ENCODE peak calls at places on chromosomes 3 and 15, in ten cellular contexts. One of them, this sample, is unnamed.

GRCh38 chr3:128343287-128344045 is 123.2 kb downstream of the DNAJB8 start:
- DNase-seq in EL: peak; percentile 77
- DNase-seq in IMR-90: peak; percentile 66
- DNase-seq in psoas muscle: peak; percentile 25
- DNase-seq in dermis microvascular lymphatic vessel endothelial cell: peak; percentile 88
- DNase-seq in tibial artery: no peak
- DNase-seq in epithelial cell of esophagus: peak; percentile 73
- DNase-seq in hippocampal formation: no peak
- DNase-seq in stimulated activated CD8-positive, alpha-beta memory T cell treated with anti-CD3 and anti-CD28 coated beads, Interleukin-15, amount 100 ng/mL, for 1 hour: no peak
- DNase-seq in NCI-H1436: peak; percentile 37
- DNase-seq in this sample: no peak

GRCh38 chr3:130093741-130094391 is 12.2 kb downstream of the ALG1L2 start:
- DNase-seq in EL: no peak
- DNase-seq in IMR-90: no peak
- DNase-seq in psoas muscle: no peak
- DNase-seq in dermis microvascular lymphatic vessel endothelial cell: no peak
- DNase-seq in tibial artery: no peak
- DNase-seq in epithelial cell of esophagus: no peak
- DNase-seq in hippocampal formation: no peak
- DNase-seq in stimulated activated CD8-positive, alpha-beta memory T cell treated with anti-CD3 and anti-CD28 coated beads, Interleukin-15, amount 100 ng/mL, for 1 hour: no peak
- DNase-seq in NCI-H1436: peak; percentile 20
- DNase-seq in this sample: no peak

GRCh38 chr3:194876403-194877165 is 190.9 kb downstream of the FAM43A start:
- DNase-seq in EL: no peak
- DNase-seq in IMR-90: no peak
- DNase-seq in psoas muscle: no peak
- DNase-seq in dermis microvascular lymphatic vessel endothelial cell: no peak
- DNase-seq in tibial artery: no peak
- DNase-seq in epithelial cell of esophagus: no peak
- DNase-seq in hippocampal formation: no peak
- DNase-seq in stimulated activated CD8-positive, alpha-beta memory T cell treated with anti-CD3 and anti-CD28 coated beads, Interleukin-15, amount 100 ng/mL, for 1 hour: no peak
- DNase-seq in NCI-H1436: no peak
- DNase-seq in this sample: no peak

GRCh38 chr3:49266410-49267170 is 10.4 kb downstream of the C3orf62 start:
- DNase-seq in EL: no peak
- DNase-seq in IMR-90: no peak
- DNase-seq in psoas muscle: no peak
- DNase-seq in dermis microvascular lymphatic vessel endothelial cell: no peak
- DNase-seq in tibial artery: no peak
- DNase-seq in epithelial cell of esophagus: no peak
- DNase-seq in hippocampal formation: peak; percentile 26
- DNase-seq in stimulated activated CD8-positive, alpha-beta memory T cell treated with anti-CD3 and anti-CD28 coated beads, Interleukin-15, amount 100 ng/mL, for 1 hour: no peak
- DNase-seq in NCI-H1436: no peak
- DNase-seq in this sample: no peak

GRCh38 chr15:57559875-57560274 is 31.8 kb upstream of the MYZAP start:
- DNase-seq in EL: peak; percentile 54
- DNase-seq in IMR-90: no peak
- DNase-seq in psoas muscle: peak; percentile 80
- DNase-seq in dermis microvascular lymphatic vessel endothelial cell: peak; percentile 63
- DNase-seq in tibial artery: peak; percentile 77
- DNase-seq in epithelial cell of esophagus: peak; percentile 63
- DNase-seq in hippocampal formation: no peak
- DNase-seq in stimulated activated CD8-positive, alpha-beta memory T cell treated with anti-CD3 and anti-CD28 coated beads, Interleukin-15, amount 100 ng/mL, for 1 hour: peak; percentile 54
- DNase-seq in NCI-H1436: peak; percentile 11
- DNase-seq in this sample: peak; percentile 51

GRCh38 chr15:58331903-58332675 is 99.7 kb upstream of the LIPC start:
- DNase-seq in EL: peak; percentile 99
- DNase-seq in IMR-90: peak; percentile 100
- DNase-seq in psoas muscle: peak; percentile 98
- DNase-seq in dermis microvascular lymphatic vessel endothelial cell: peak; percentile 91
- DNase-seq in tibial artery: peak; percentile 98
- DNase-seq in epithelial cell of esophagus: peak; percentile 99
- DNase-seq in hippocampal formation: peak; percentile 87
- DNase-seq in stimulated activated CD8-positive, alpha-beta memory T cell treated with anti-CD3 and anti-CD28 coated beads, Interleukin-15, amount 100 ng/mL, for 1 hour: peak; percentile 72
- DNase-seq in NCI-H1436: peak; percentile 82
- DNase-seq in this sample: peak; percentile 46

GRCh38 chr3:45664558-45664957 is 24.6 kb upstream of the SACM1L start:
- DNase-seq in EL: no peak
- DNase-seq in IMR-90: no peak
- DNase-seq in psoas muscle: no peak
- DNase-seq in dermis microvascular lymphatic vessel endothelial cell: peak; percentile 28
- DNase-seq in tibial artery: no peak
- DNase-seq in epithelial cell of esophagus: no peak
- DNase-seq in hippocampal formation: peak; percentile 16
- DNase-seq in stimulated activated CD8-positive, alpha-beta memory T cell treated with anti-CD3 and anti-CD28 coated beads, Interleukin-15, amount 100 ng/mL, for 1 hour: peak; percentile 51
- DNase-seq in NCI-H1436: no peak
- DNase-seq in this sample: peak; percentile 82

GRCh38 chr3:166123576-166123975 is 286.4 kb upstream of the BCHE start:
- DNase-seq in EL: no peak
- DNase-seq in IMR-90: peak; percentile 12
- DNase-seq in psoas muscle: no peak
- DNase-seq in dermis microvascular lymphatic vessel endothelial cell: no peak
- DNase-seq in tibial artery: no peak
- DNase-seq in epithelial cell of esophagus: peak; percentile 56
- DNase-seq in hippocampal formation: no peak
- DNase-seq in stimulated activated CD8-positive, alpha-beta memory T cell treated with anti-CD3 and anti-CD28 coated beads, Interleukin-15, amount 100 ng/mL, for 1 hour: no peak
- DNase-seq in NCI-H1436: no peak
- DNase-seq in this sample: no peak

GRCh38 chr15:70892912-70893560 is 410 bp downstream of the LRRC49 start:
- DNase-seq in EL: peak; percentile 68
- DNase-seq in IMR-90: peak; percentile 79
- DNase-seq in psoas muscle: no peak
- DNase-seq in dermis microvascular lymphatic vessel endothelial cell: peak; percentile 69
- DNase-seq in tibial artery: no peak
- DNase-seq in epithelial cell of esophagus: peak; percentile 71
- DNase-seq in hippocampal formation: peak; percentile 74
- DNase-seq in stimulated activated CD8-positive, alpha-beta memory T cell treated with anti-CD3 and anti-CD28 coated beads, Interleukin-15, amount 100 ng/mL, for 1 hour: no peak
- DNase-seq in NCI-H1436: no peak
- DNase-seq in this sample: no peak

GRCh38 chr3:24343084-24343783 is 151.4 kb downstream of the THRB start:
- DNase-seq in EL: peak; percentile 70
- DNase-seq in IMR-90: peak; percentile 13
- DNase-seq in psoas muscle: no peak
- DNase-seq in dermis microvascular lymphatic vessel endothelial cell: no peak
- DNase-seq in tibial artery: no peak
- DNase-seq in epithelial cell of esophagus: peak; percentile 46
- DNase-seq in hippocampal formation: no peak
- DNase-seq in stimulated activated CD8-positive, alpha-beta memory T cell treated with anti-CD3 and anti-CD28 coated beads, Interleukin-15, amount 100 ng/mL, for 1 hour: no peak
- DNase-seq in NCI-H1436: no peak
- DNase-seq in this sample: no peak

GRCh38 chr15:64009798-64010241 is 36.5 kb downstream of the DAPK2 start:
- DNase-seq in EL: peak; percentile 45
- DNase-seq in IMR-90: peak; percentile 16
- DNase-seq in psoas muscle: no peak
- DNase-seq in dermis microvascular lymphatic vessel endothelial cell: no peak
- DNase-seq in tibial artery: no peak
- DNase-seq in epithelial cell of esophagus: peak; percentile 87
- DNase-seq in hippocampal formation: no peak
- DNase-seq in stimulated activated CD8-positive, alpha-beta memory T cell treated with anti-CD3 and anti-CD28 coated beads, Interleukin-15, amount 100 ng/mL, for 1 hour: no peak
- DNase-seq in NCI-H1436: no peak
- DNase-seq in this sample: peak; percentile 67

GRCh38 chr3:156148946-156149348 is 28.6 kb downstream of the KCNAB1 start:
- DNase-seq in EL: peak; percentile 1
- DNase-seq in IMR-90: peak; percentile 19
- DNase-seq in psoas muscle: no peak
- DNase-seq in dermis microvascular lymphatic vessel endothelial cell: peak; percentile 74
- DNase-seq in tibial artery: no peak
- DNase-seq in epithelial cell of esophagus: no peak
- DNase-seq in hippocampal formation: peak; percentile 18
- DNase-seq in stimulated activated CD8-positive, alpha-beta memory T cell treated with anti-CD3 and anti-CD28 coated beads, Interleukin-15, amount 100 ng/mL, for 1 hour: no peak
- DNase-seq in NCI-H1436: no peak
- DNase-seq in this sample: no peak

GRCh38 chr3:127680790-127681189 is 8.0 kb downstream of the ABTB1 start:
- DNase-seq in EL: no peak
- DNase-seq in IMR-90: no peak
- DNase-seq in psoas muscle: peak; percentile 46
- DNase-seq in dermis microvascular lymphatic vessel endothelial cell: no peak
- DNase-seq in tibial artery: peak; percentile 58
- DNase-seq in epithelial cell of esophagus: no peak
- DNase-seq in hippocampal formation: no peak
- DNase-seq in stimulated activated CD8-positive, alpha-beta memory T cell treated with anti-CD3 and anti-CD28 coated beads, Interleukin-15, amount 100 ng/mL, for 1 hour: no peak
- DNase-seq in NCI-H1436: no peak
- DNase-seq in this sample: no peak

GRCh38 chr15:28931828-28932227 is 46.1 kb downstream of the APBA2 start:
- DNase-seq in EL: no peak
- DNase-seq in IMR-90: no peak
- DNase-seq in psoas muscle: no peak
- DNase-seq in dermis microvascular lymphatic vessel endothelial cell: no peak
- DNase-seq in tibial artery: no peak
- DNase-seq in epithelial cell of esophagus: no peak
- DNase-seq in hippocampal formation: no peak
- DNase-seq in stimulated activated CD8-positive, alpha-beta memory T cell treated with anti-CD3 and anti-CD28 coated beads, Interleukin-15, amount 100 ng/mL, for 1 hour: no peak
- DNase-seq in NCI-H1436: no peak
- DNase-seq in this sample: no peak

GRCh38 chr3:195823286-195823685 is 11.6 kb upstream of the MUC4 start:
- DNase-seq in EL: no peak
- DNase-seq in IMR-90: no peak
- DNase-seq in psoas muscle: no peak
- DNase-seq in dermis microvascular lymphatic vessel endothelial cell: no peak
- DNase-seq in tibial artery: no peak
- DNase-seq in epithelial cell of esophagus: no peak
- DNase-seq in hippocampal formation: no peak
- DNase-seq in stimulated activated CD8-positive, alpha-beta memory T cell treated with anti-CD3 and anti-CD28 coated beads, Interleukin-15, amount 100 ng/mL, for 1 hour: no peak
- DNase-seq in NCI-H1436: no peak
- DNase-seq in this sample: no peak

GRCh38 chr3:56424885-56425284 is 43.4 kb downstream of the ERC2 start:
- DNase-seq in EL: no peak
- DNase-seq in IMR-90: no peak
- DNase-seq in psoas muscle: no peak
- DNase-seq in dermis microvascular lymphatic vessel endothelial cell: no peak
- DNase-seq in tibial artery: no peak
- DNase-seq in epithelial cell of esophagus: no peak
- DNase-seq in hippocampal formation: no peak
- DNase-seq in stimulated activated CD8-positive, alpha-beta memory T cell treated with anti-CD3 and anti-CD28 coated beads, Interleukin-15, amount 100 ng/mL, for 1 hour: no peak
- DNase-seq in NCI-H1436: no peak
- DNase-seq in this sample: no peak

GRCh38 chr15:74667973-74668372 is 27.9 kb downstream of the EDC3 start:
- DNase-seq in EL: no peak
- DNase-seq in IMR-90: no peak
- DNase-seq in psoas muscle: no peak
- DNase-seq in dermis microvascular lymphatic vessel endothelial cell: no peak
- DNase-seq in tibial artery: no peak
- DNase-seq in epithelial cell of esophagus: no peak
- DNase-seq in hippocampal formation: no peak
- DNase-seq in stimulated activated CD8-positive, alpha-beta memory T cell treated with anti-CD3 and anti-CD28 coated beads, Interleukin-15, amount 100 ng/mL, for 1 hour: no peak
- DNase-seq in NCI-H1436: no peak
- DNase-seq in this sample: no peak

GRCh38 chr3:58333206-58334012 is 717 bp downstream of the PXK start:
- DNase-seq in EL: peak; percentile 28
- DNase-seq in IMR-90: no peak
- DNase-seq in psoas muscle: peak; percentile 58
- DNase-seq in dermis microvascular lymphatic vessel endothelial cell: peak; percentile 37
- DNase-seq in tibial artery: peak; percentile 68
- DNase-seq in epithelial cell of esophagus: peak; percentile 26
- DNase-seq in hippocampal formation: peak; percentile 30
- DNase-seq in stimulated activated CD8-positive, alpha-beta memory T cell treated with anti-CD3 and anti-CD28 coated beads, Interleukin-15, amount 100 ng/mL, for 1 hour: no peak
- DNase-seq in NCI-H1436: no peak
- DNase-seq in this sample: no peak

GRCh38 chr3:119891944-119892721 is 110.2 kb downstream of the NR1I2 start:
- DNase-seq in EL: peak; percentile 67
- DNase-seq in IMR-90: peak; percentile 71
- DNase-seq in psoas muscle: no peak
- DNase-seq in dermis microvascular lymphatic vessel endothelial cell: peak; percentile 77
- DNase-seq in tibial artery: no peak
- DNase-seq in epithelial cell of esophagus: peak; percentile 70
- DNase-seq in hippocampal formation: peak; percentile 70
- DNase-seq in stimulated activated CD8-positive, alpha-beta memory T cell treated with anti-CD3 and anti-CD28 coated beads, Interleukin-15, amount 100 ng/mL, for 1 hour: no peak
- DNase-seq in NCI-H1436: peak; percentile 63
- DNase-seq in this sample: no peak

GRCh38 chr15:73908822-73909122 is 17.5 kb upstream of the LOXL1 start:
- DNase-seq in EL: no peak
- DNase-seq in IMR-90: no peak
- DNase-seq in psoas muscle: no peak
- DNase-seq in dermis microvascular lymphatic vessel endothelial cell: no peak
- DNase-seq in tibial artery: no peak
- DNase-seq in epithelial cell of esophagus: no peak
- DNase-seq in hippocampal formation: no peak
- DNase-seq in stimulated activated CD8-positive, alpha-beta memory T cell treated with anti-CD3 and anti-CD28 coated beads, Interleukin-15, amount 100 ng/mL, for 1 hour: no peak
- DNase-seq in NCI-H1436: no peak
- DNase-seq in this sample: no peak

GRCh38 chr3:13258986-13259514 is 161.1 kb downstream of the NUP210 start:
- DNase-seq in EL: no peak
- DNase-seq in IMR-90: no peak
- DNase-seq in psoas muscle: no peak
- DNase-seq in dermis microvascular lymphatic vessel endothelial cell: no peak
- DNase-seq in tibial artery: no peak
- DNase-seq in epithelial cell of esophagus: no peak
- DNase-seq in hippocampal formation: no peak
- DNase-seq in stimulated activated CD8-positive, alpha-beta memory T cell treated with anti-CD3 and anti-CD28 coated beads, Interleukin-15, amount 100 ng/mL, for 1 hour: no peak
- DNase-seq in NCI-H1436: no peak
- DNase-seq in this sample: no peak

GRCh38 chr15:81023483-81024264 is 23.0 kb downstream of the TLNRD1 start:
- DNase-seq in EL: peak; percentile 75
- DNase-seq in IMR-90: peak; percentile 66
- DNase-seq in psoas muscle: peak; percentile 90
- DNase-seq in dermis microvascular lymphatic vessel endothelial cell: peak; percentile 86
- DNase-seq in tibial artery: peak; percentile 89
- DNase-seq in epithelial cell of esophagus: peak; percentile 24
- DNase-seq in hippocampal formation: peak; percentile 52
- DNase-seq in stimulated activated CD8-positive, alpha-beta memory T cell treated with anti-CD3 and anti-CD28 coated beads, Interleukin-15, amount 100 ng/mL, for 1 hour: no peak
- DNase-seq in NCI-H1436: no peak
- DNase-seq in this sample: no peak

GRCh38 chr3:130933801-130934345 is 40.0 kb downstream of the ATP2C1 start:
- DNase-seq in EL: no peak
- DNase-seq in IMR-90: peak; percentile 37
- DNase-seq in psoas muscle: no peak
- DNase-seq in dermis microvascular lymphatic vessel endothelial cell: no peak
- DNase-seq in tibial artery: no peak
- DNase-seq in epithelial cell of esophagus: no peak
- DNase-seq in hippocampal formation: no peak
- DNase-seq in stimulated activated CD8-positive, alpha-beta memory T cell treated with anti-CD3 and anti-CD28 coated beads, Interleukin-15, amount 100 ng/mL, for 1 hour: no peak
- DNase-seq in NCI-H1436: no peak
- DNase-seq in this sample: no peak

GRCh38 chr3:31184257-31185003 is 290.0 kb upstream of the GADL1 start:
- DNase-seq in EL: no peak
- DNase-seq in IMR-90: no peak
- DNase-seq in psoas muscle: no peak
- DNase-seq in dermis microvascular lymphatic vessel endothelial cell: no peak
- DNase-seq in tibial artery: no peak
- DNase-seq in epithelial cell of esophagus: no peak
- DNase-seq in hippocampal formation: no peak
- DNase-seq in stimulated activated CD8-positive, alpha-beta memory T cell treated with anti-CD3 and anti-CD28 coated beads, Interleukin-15, amount 100 ng/mL, for 1 hour: no peak
- DNase-seq in NCI-H1436: no peak
- DNase-seq in this sample: no peak

GRCh38 chr3:81592101-81592500 is 169.3 kb downstream of the GBE1 start:
- DNase-seq in EL: peak; percentile 13
- DNase-seq in IMR-90: peak; percentile 70
- DNase-seq in psoas muscle: no peak
- DNase-seq in dermis microvascular lymphatic vessel endothelial cell: peak; percentile 23
- DNase-seq in tibial artery: no peak
- DNase-seq in epithelial cell of esophagus: peak; percentile 69
- DNase-seq in hippocampal formation: no peak
- DNase-seq in stimulated activated CD8-positive, alpha-beta memory T cell treated with anti-CD3 and anti-CD28 coated beads, Interleukin-15, amount 100 ng/mL, for 1 hour: no peak
- DNase-seq in NCI-H1436: no peak
- DNase-seq in this sample: no peak

GRCh38 chr15:80309769-80310384 is 57.9 kb upstream of the CTXND1 start:
- DNase-seq in EL: peak; percentile 27
- DNase-seq in IMR-90: peak; percentile 34
- DNase-seq in psoas muscle: no peak
- DNase-seq in dermis microvascular lymphatic vessel endothelial cell: peak; percentile 25
- DNase-seq in tibial artery: no peak
- DNase-seq in epithelial cell of esophagus: peak; percentile 56
- DNase-seq in hippocampal formation: no peak
- DNase-seq in stimulated activated CD8-positive, alpha-beta memory T cell treated with anti-CD3 and anti-CD28 coated beads, Interleukin-15, amount 100 ng/mL, for 1 hour: no peak
- DNase-seq in NCI-H1436: no peak
- DNase-seq in this sample: no peak

GRCh38 chr15:92925409-92925808 is 25.3 kb downstream of the CHD2 start:
- DNase-seq in EL: no peak
- DNase-seq in IMR-90: no peak
- DNase-seq in psoas muscle: no peak
- DNase-seq in dermis microvascular lymphatic vessel endothelial cell: no peak
- DNase-seq in tibial artery: no peak
- DNase-seq in epithelial cell of esophagus: no peak
- DNase-seq in hippocampal formation: no peak
- DNase-seq in stimulated activated CD8-positive, alpha-beta memory T cell treated with anti-CD3 and anti-CD28 coated beads, Interleukin-15, amount 100 ng/mL, for 1 hour: no peak
- DNase-seq in NCI-H1436: no peak
- DNase-seq in this sample: no peak

GRCh38 chr3:44885618-44886017 is 11.2 kb downstream of the TGM4 start:
- DNase-seq in EL: peak; percentile 98
- DNase-seq in IMR-90: peak; percentile 96
- DNase-seq in psoas muscle: no peak
- DNase-seq in dermis microvascular lymphatic vessel endothelial cell: peak; percentile 97
- DNase-seq in tibial artery: peak; percentile 75
- DNase-seq in epithelial cell of esophagus: peak; percentile 97
- DNase-seq in hippocampal formation: no peak
- DNase-seq in stimulated activated CD8-positive, alpha-beta memory T cell treated with anti-CD3 and anti-CD28 coated beads, Interleukin-15, amount 100 ng/mL, for 1 hour: no peak
- DNase-seq in NCI-H1436: no peak
- DNase-seq in this sample: no peak

This sample was measured in CD8-positive, alpha-beta T cell.